ENCODE peak calls at places on chromosomes 5 and 9, in eight cellular contexts. T, M, A, U, X, V, Q and P are unnamed samples.
A peak's percentile ranks its signal among the peaks of the same experiment; 100 is the strongest.

GRCh38 chr5:177509991-177510566 is 453 bp upstream of the DOK3 start:
- DNase-seq in T (no peak), M (no peak), A (no peak), U (no peak), X (no peak), V (no peak), Q (no peak), P (peak; percentile 55)

GRCh38 chr5:73419414-73420390 is 28.9 kb downstream of the FOXD1 start:
- DNase-seq in T (peak; percentile 90), M (peak; percentile 50), A (no peak), U (peak; percentile 21), X (no peak), V (no peak), Q (no peak), P (no peak)

GRCh38 chr5:137688248-137688840 is 47.5 kb downstream of the KLHL3 start:
- DNase-seq in T (no peak), M (peak; percentile 15), A (no peak), U (no peak), X (no peak), V (no peak), Q (no peak), P (no peak)

GRCh38 chr5:139637438-139638089 is 10.6 kb upstream of the CXXC5 start:
- DNase-seq in T (peak; percentile 95), M (peak; percentile 74), A (no peak), U (peak; percentile 57), X (peak; percentile 52), V (peak; percentile 95), Q (no peak), P (peak; percentile 72)

GRCh38 chr5:170269579-170269978 is 28.0 kb downstream of the LCP2 start:
- DNase-seq in T (no peak), M (no peak), A (peak; percentile 45), U (peak; percentile 68), X (peak; percentile 18), V (peak; percentile 64), Q (no peak), P (no peak)

GRCh38 chr5:68710514-68710913 is 383.3 kb upstream of the SLC30A5 start:
- DNase-seq in T (no peak), M (no peak), A (no peak), U (no peak), X (no peak), V (no peak), Q (no peak), P (no peak)

GRCh38 chr9:15299374-15299939 is 7.6 kb downstream of the TTC39B start:
- DNase-seq in T (no peak), M (no peak), A (no peak), U (peak; percentile 78), X (peak; percentile 67), V (no peak), Q (no peak), P (no peak)

GRCh38 chr9:134355561-134356278 is 29.5 kb downstream of the RXRA start:
- DNase-seq in T (no peak), M (no peak), A (no peak), U (no peak), X (no peak), V (no peak), Q (no peak), P (no peak)

GRCh38 chr5:16726538-16726946 is 109.7 kb upstream of the RETREG1 start:
- DNase-seq in T (no peak), M (no peak), A (no peak), U (no peak), X (peak; percentile 55), V (no peak), Q (no peak), P (no peak)

GRCh38 chr5:72166070-72166979 is 59.0 kb downstream of the MAP1B start:
- DNase-seq in T (peak; percentile 74), M (peak; percentile 79), A (no peak), U (no peak), X (no peak), V (peak; percentile 70), Q (no peak), P (no peak)

GRCh38 chr9:128026255-128027165 is 40.6 kb downstream of the NAIF1 start:
- DNase-seq in T (no peak), M (no peak), A (peak; percentile 80), U (peak; percentile 73), X (peak; percentile 94), V (no peak), Q (no peak), P (peak; percentile 53)

GRCh38 chr9:19411316-19411715 is 2.5 kb downstream of the ACER2 start:
- DNase-seq in T (no peak), M (peak; percentile 87), A (no peak), U (no peak), X (no peak), V (no peak), Q (no peak), P (no peak)

GRCh38 chr9:18775969-18776368 is 257.0 kb downstream of the SAXO1 start:
- DNase-seq in T (no peak), M (no peak), A (no peak), U (no peak), X (no peak), V (no peak), Q (no peak), P (no peak)

GRCh38 chr9:71286146-71286545 is 164.7 kb upstream of the TRPM3 start:
- DNase-seq in T (no peak), M (no peak), A (no peak), U (no peak), X (no peak), V (no peak), Q (no peak), P (no peak)

GRCh38 chr5:135324897-135325650 is 74.0 kb downstream of the MACROH2A1 start:
- DNase-seq in T (no peak), M (no peak), A (peak; percentile 12), U (no peak), X (peak; percentile 26), V (no peak), Q (no peak), P (no peak)

GRCh38 chr5:4875942-4876341 is 264.2 kb upstream of the ADAMTS16 start:
- DNase-seq in T (no peak), M (no peak), A (no peak), U (no peak), X (no peak), V (no peak), Q (no peak), P (no peak)